ENCODE peak calls at places on chromosome 13, in seven cellular contexts. C is H1, A is A549, Y is HepG2, F is IMR-90, N is K562, W is GM12878. R is an unnamed sample.

GRCh38 chr13:114131581-114132418 is 623 bp downstream of the RASA3 start:
- DNase-seq in C (no peak), A (peak), Y (no peak), F (no peak), N (peak), W (no peak), R (no peak)

GRCh38 chr13:67139551-67139950 is 90.6 kb downstream of the PCDH9 start:
- DNase-seq in C (no peak), A (no peak), Y (no peak), F (no peak), N (no peak), W (no peak), R (no peak)

GRCh38 chr13:92224052-92224821 is 825.8 kb downstream of the GPC5 start:
- DNase-seq in C (no peak), A (no peak), Y (no peak), F (peak), N (peak), W (no peak), R (no peak)

GRCh38 chr13:80436571-80437169 is 95.7 kb upstream of the SPRY2 start:
- DNase-seq in C (no peak), A (no peak), Y (no peak), F (no peak), N (no peak), W (no peak), R (no peak)

GRCh38 chr13:18996221-18996620 is 185.4 kb downstream of the TUBA3C start:
- DNase-seq in C (no peak), A (no peak), Y (no peak), F (no peak), N (no peak), W (no peak), R (no peak)

GRCh38 chr13:20400774-20401173 is 124.9 kb downstream of the CRYL1 start:
- DNase-seq in C (no peak), A (no peak), Y (no peak), F (peak), N (no peak), W (no peak), R (no peak)

GRCh38 chr13:50699874-50700663 is 143.4 kb downstream of the DLEU7 start:
- DNase-seq in C (no peak), A (no peak), Y (no peak), F (no peak), N (no peak), W (no peak), R (no peak)

GRCh38 chr13:79190932-79191331 is 215.1 kb downstream of the RBM26 start:
- DNase-seq in C (no peak), A (no peak), Y (no peak), F (no peak), N (no peak), W (peak), R (no peak)

GRCh38 chr13:94481966-94482365 is 2.5 kb upstream of the DCT start:
- DNase-seq in C (no peak), A (peak), Y (peak), F (peak), N (no peak), W (no peak), R (no peak)

GRCh38 chr13:102400619-102401125 is 1.2 kb downstream of the FGF14 start:
- DNase-seq in C (no peak), A (no peak), Y (no peak), F (no peak), N (no peak), W (no peak), R (no peak)

GRCh38 chr13:25847635-25848616 is 203.9 kb downstream of the SHISA2 start:
- DNase-seq in C (no peak), A (no peak), Y (no peak), F (no peak), N (no peak), W (no peak), R (no peak)

DNA sequence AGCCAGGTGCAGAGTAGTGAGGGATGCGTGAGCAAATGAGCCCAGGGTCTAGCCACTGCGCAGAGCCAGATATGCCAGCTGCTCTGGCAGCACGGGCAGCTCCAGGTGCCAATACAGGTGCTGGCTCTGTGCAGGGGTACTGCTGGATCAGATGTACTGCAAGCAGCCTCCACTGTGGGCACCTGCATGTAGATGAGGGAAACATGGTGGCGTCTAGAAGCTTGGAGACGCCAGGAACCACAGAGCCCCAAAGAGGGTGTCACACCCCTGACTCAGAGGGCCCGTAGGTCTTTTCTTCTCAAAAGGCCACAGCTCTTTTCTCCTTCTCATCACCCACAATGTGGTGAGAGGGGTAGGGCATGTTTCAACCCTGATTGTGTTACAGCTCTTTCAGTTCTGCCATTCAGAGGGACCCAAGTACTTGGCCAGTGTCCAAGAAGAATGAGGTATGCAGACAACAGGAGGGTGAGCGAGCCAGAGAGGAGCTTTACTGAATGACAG is 244.4 kb upstream of the SLITRK1 start:
- DNase-seq in C (no peak), A (no peak), Y (no peak), F (no peak), N (no peak), W (peak), R (no peak)
- TF ChIP-seq CEBPB in C (no peak), A (no peak), Y (no peak), F (no peak), N (no peak), W (no peak), R (no peak)

DNA sequence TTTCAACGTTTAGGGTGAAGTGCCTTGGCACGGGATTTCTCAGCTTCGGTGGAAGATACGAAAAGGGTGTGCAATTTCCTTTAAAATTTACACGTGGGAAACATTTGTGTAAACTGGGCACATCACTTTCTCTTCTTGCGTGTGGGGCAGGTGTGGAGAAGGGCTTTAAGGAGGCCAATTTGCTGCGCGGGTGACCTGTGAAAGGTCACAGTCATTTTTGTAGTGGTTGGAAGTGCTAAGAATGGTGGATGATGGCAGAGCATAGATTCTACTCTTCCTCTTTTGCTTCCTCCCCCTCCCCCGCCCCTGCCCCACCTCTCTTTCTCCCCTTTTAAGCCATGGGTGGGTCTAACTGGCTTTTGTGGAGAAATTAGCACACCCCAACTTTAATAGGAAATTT is 7.2 kb downstream of the SLITRK5 start:
- DNase-seq in C (peak), A (no peak), Y (no peak), F (no peak), N (no peak), W (no peak), R (no peak)
- H3K4me3 ChIP-seq in C (peak), A (peak), Y (peak), F (no peak), N (no peak), W (no peak), R (no peak)

DNA sequence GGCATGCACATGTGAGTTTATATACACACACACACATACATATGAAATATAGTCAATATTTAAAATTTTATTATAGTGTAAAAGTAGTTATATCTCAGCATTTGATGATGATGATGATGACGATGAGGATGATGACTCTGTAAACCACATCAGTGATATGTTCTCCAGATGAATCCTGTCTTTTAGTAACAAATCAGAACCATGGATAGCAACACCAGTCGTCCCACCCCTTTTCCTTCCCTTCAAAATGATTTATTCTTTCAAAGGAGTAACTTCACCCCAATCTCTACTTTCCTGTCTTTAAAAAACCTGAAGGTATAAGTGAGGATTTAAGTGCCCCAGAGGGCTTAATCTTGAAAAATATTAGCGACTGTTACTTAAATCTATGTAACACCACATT is 74.1 kb downstream of the DCLK1 start:
- DNase-seq in C (no peak), A (no peak), Y (no peak), F (no peak), N (peak), W (no peak), R (no peak)
- TF ChIP-seq CEBPB in C (no peak), A (no peak), Y (no peak), F (no peak), N (no peak), W (no peak), R (no peak)

GRCh38 chr13:75416327-75417005 is 65.5 kb downstream of the TBC1D4 start:
- DNase-seq in C (no peak), A (no peak), Y (no peak), F (no peak), N (no peak), W (peak), R (no peak)
- H3K4me3 ChIP-seq in C (no peak), A (no peak), Y (no peak), F (no peak), N (no peak), W (no peak), R (peak)

DNA sequence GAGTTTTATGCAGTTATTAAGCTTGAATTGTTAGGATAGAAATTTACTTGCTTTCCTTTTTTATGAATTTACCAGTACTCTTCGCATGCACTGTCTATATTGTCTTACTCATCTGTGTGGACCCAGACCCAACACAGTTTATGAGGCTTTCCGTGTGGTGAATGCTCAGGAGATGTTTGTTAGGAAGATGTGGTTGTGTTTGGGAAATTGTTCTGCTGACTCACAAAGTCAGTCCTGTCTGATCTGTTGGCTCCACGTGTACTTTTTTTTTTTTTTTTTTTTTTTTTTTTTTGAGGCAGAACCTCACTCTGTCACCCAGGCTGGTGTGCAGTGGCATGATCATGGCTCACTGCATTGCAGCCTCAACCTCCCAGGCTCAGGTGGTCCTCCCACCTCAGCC is 532.5 kb downstream of the LMO7 start:
- DNase-seq in C (no peak), A (no peak), Y (no peak), F (peak), N (no peak), W (no peak), R (no peak)
- TF ChIP-seq CEBPB in C (no peak), A (no peak), Y (no peak), F (no peak), N (no peak), W (no peak), R (no peak)

GRCh38 chr13:106795847-106796246 is 227.9 kb upstream of the ARGLU1 start:
- DNase-seq in C (no peak), A (no peak), Y (no peak), F (no peak), N (no peak), W (no peak), R (no peak)
- H3K4me3 ChIP-seq in C (no peak), A (no peak), Y (no peak), F (peak), N (no peak), W (no peak), R (no peak)

DNA sequence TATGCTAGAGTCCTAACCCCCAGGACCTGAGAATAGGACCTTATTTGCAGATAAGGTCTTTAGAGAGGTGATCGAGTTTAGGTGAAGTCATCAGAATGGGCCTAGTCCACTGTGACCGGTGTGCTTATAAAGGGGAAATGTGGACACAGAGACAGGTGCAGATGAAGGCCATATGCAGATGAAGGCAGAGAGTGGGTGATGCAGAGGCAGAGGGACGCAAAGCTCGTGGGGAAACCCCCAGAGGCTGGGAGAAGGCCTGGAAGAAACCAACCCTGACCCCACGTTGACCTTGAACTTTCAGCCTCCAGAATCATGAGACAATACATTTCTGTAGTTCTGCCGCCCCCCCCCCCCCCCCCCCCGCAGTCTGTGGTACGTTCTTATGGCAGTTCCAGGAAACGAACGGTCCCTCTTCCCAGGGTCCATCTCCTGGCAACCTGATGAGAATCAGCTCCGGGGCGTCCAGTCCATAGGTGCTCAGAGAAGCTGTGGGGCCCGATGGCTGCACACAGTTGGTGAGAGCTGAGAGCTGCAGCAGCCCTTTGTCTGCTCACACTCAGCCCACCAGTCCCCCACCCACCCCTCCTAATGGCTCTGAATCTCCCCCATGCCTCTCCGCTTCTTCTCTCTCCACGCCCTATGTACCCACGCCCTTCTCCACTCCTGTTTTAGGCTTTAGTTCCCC is 218.2 kb upstream of the MAB21L1 start:
- DNase-seq in C (no peak), A (no peak), Y (peak), F (no peak), N (no peak), W (no peak), R (no peak)
- TF ChIP-seq CEBPB in C (no peak), A (no peak), Y (no peak), F (no peak), N (no peak), W (no peak), R (no peak)

GRCh38 chr13:38687246-38688229 is 661 bp downstream of the FREM2 start:
- DNase-seq in C (peak), A (peak), Y (no peak), F (no peak), N (no peak), W (no peak), R (no peak)
- H3K4me3 ChIP-seq in C (peak), A (peak), Y (no peak), F (no peak), N (no peak), W (no peak), R (no peak)

GRCh38 chr13:98957731-98958442 is 20.0 kb downstream of the DOCK9 start:
- DNase-seq in C (peak), A (no peak), Y (no peak), F (no peak), N (no peak), W (no peak), R (no peak)

GRCh38 chr13:98955336-98955735 is 22.5 kb downstream of the DOCK9 start:
- DNase-seq in C (no peak), A (no peak), Y (no peak), F (no peak), N (no peak), W (no peak), R (no peak)

GRCh38 chr13:98950705-98951104 is 27.2 kb downstream of the DOCK9 start:
- DNase-seq in C (no peak), A (no peak), Y (no peak), F (no peak), N (no peak), W (no peak), R (no peak)

GRCh38 chr13:98951266-98951665 is 26.6 kb downstream of the DOCK9 start:
- DNase-seq in C (no peak), A (no peak), Y (no peak), F (no peak), N (no peak), W (no peak), R (no peak)

DNA sequence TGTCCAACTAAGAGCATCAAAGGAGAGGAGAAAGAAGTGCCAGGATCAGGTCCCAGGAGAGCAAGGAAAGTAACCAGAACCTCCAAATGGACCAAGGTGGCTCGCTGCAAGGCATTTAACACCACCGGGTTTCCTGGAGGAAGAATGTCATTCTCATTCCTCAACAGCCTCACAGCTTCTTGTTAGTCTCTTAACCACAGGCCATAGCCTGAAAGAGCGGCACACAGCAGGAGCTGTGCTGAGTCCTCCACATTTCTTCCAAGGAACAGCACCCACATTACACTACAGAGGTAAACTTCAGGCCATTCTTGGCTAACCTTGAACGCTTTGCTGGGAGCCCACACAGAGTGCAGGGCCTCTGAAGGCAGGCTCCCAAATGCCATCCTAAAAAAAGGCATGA is 23.6 kb downstream of the DOCK9 start:
- DNase-seq in C (peak), A (no peak), Y (no peak), F (no peak), N (no peak), W (no peak), R (no peak)
- TF ChIP-seq CEBPB in C (no peak), A (no peak), Y (no peak), F (no peak), N (no peak), W (no peak), R (no peak)